ENCODE peak calls at places on chromosome 14, in six cellular contexts. One of them, this sample, is unnamed.

GRCh38 chr14:96083667-96084320 is 44.6 kb downstream of the C14orf132 start:
- DNase-seq in A673: no peak
- DNase-seq in heart left ventricle: no peak
- DNase-seq in uterus: no peak
- DNase-seq in cardiac fibroblast: no peak
- DNase-seq in GM06990: no peak
- DNase-seq in this sample: no peak

GRCh38 chr14:37591311-37591940 is 3.6 kb downstream of the FOXA1 start:
- DNase-seq in uterus: no peak
- DNase-seq in cardiac fibroblast: no peak
- DNase-seq in GM06990: no peak
- DNase-seq in heart left ventricle: no peak
- DNase-seq in A673: no peak
- DNase-seq in this sample: no peak

GRCh38 chr14:51283402-51283825 is 43.4 kb downstream of the TMX1 start:
- DNase-seq in A673: peak
- DNase-seq in cardiac fibroblast: peak
- DNase-seq in uterus: peak
- DNase-seq in heart left ventricle: no peak
- DNase-seq in GM06990: no peak
- DNase-seq in this sample: peak

GRCh38 chr14:69260246-69260978 is 454 bp downstream of the GALNT16 start:
- DNase-seq in GM06990: peak
- DNase-seq in uterus: no peak
- DNase-seq in cardiac fibroblast: peak
- DNase-seq in heart left ventricle: no peak
- DNase-seq in A673: peak
- DNase-seq in this sample: no peak

GRCh38 chr14:87049886-87050820 is 942.8 kb downstream of the GALC start:
- DNase-seq in heart left ventricle: no peak
- DNase-seq in GM06990: no peak
- DNase-seq in A673: peak
- DNase-seq in uterus: no peak
- DNase-seq in cardiac fibroblast: peak
- DNase-seq in this sample: peak

GRCh38 chr14:56145965-56146364 is 27.8 kb downstream of the PELI2 start:
- DNase-seq in cardiac fibroblast: peak
- DNase-seq in heart left ventricle: no peak
- DNase-seq in uterus: no peak
- DNase-seq in GM06990: no peak
- DNase-seq in A673: no peak
- DNase-seq in this sample: peak

GRCh38 chr14:50736932-50737419 is 68.9 kb upstream of the SAV1 start:
- DNase-seq in uterus: no peak
- DNase-seq in GM06990: peak
- DNase-seq in cardiac fibroblast: no peak
- DNase-seq in A673: peak
- DNase-seq in heart left ventricle: no peak
- DNase-seq in this sample: no peak

GRCh38 chr14:59190372-59190771 is 1.9 kb downstream of the DAAM1 start:
- DNase-seq in GM06990: no peak
- DNase-seq in A673: no peak
- DNase-seq in uterus: peak
- DNase-seq in heart left ventricle: peak
- DNase-seq in cardiac fibroblast: no peak
- DNase-seq in this sample: no peak

GRCh38 chr14:105117257-105117646 is 51.3 kb downstream of the JAG2 start:
- DNase-seq in uterus: no peak
- DNase-seq in A673: no peak
- DNase-seq in GM06990: no peak
- DNase-seq in cardiac fibroblast: no peak
- DNase-seq in heart left ventricle: no peak
- DNase-seq in this sample: no peak

GRCh38 chr14:94598816-94599655 is 13.2 kb upstream of the SERPINA3 start:
- DNase-seq in A673: peak
- DNase-seq in cardiac fibroblast: peak
- DNase-seq in heart left ventricle: peak
- DNase-seq in uterus: peak
- DNase-seq in GM06990: no peak
- DNase-seq in this sample: peak

DNA sequence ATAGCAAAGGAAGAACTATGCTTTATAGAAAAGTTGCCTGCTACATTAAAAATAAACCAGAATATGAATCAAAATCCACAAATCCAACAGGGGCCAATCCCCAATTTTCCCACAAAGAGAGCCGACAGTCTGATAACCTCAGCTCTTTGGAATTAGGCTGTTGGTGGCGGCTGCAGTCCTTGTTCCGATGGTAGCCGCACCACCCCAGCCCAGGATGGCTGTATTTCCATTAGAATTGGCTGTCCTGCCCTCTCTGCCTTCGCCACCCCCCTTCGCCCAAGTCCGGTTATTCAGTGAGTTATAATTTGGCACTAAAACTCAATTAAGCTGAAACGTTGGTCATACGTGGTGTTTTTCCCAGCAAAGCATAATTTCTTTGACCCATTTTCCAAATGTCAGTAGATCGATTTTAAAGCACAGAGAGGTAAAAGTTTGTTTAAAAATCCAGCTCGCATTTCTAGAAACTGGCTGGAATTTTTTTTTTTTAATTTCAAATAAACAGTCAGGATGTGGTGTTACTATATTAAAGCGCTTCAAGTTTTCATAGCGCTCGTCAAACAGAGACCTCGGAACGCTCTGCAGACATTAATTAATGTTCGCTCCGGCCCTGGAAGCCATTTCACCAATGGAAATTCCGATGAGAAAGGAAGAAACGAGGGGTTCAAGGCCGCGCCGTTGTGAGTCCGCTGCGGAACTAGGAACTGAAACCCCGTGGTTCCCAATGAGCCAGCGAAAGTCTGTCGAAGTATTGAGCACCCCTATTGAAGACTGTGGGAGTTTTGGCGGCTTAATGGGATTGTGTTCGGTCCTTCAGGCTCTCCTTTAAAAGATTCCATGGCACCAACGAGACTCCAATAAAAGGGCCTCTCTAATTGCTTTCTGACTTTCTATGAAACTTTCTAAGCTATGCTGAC is 104.8 kb upstream of the DIO3 start:
- DNase-seq in GM06990: no peak
- DNase-seq in uterus: no peak
- DNase-seq in heart left ventricle: no peak
- DNase-seq in A673: no peak
- DNase-seq in cardiac fibroblast: no peak
- DNase-seq in this sample: no peak
- H3K4me3 ChIP-seq in GM06990: no peak
- H3K4me3 ChIP-seq in uterus: no peak
- H3K4me3 ChIP-seq in heart left ventricle: no peak
- H3K4me3 ChIP-seq in A673: no peak
- H3K4me3 ChIP-seq in cardiac fibroblast: no peak
- H3K4me3 ChIP-seq in this sample: no peak

DNA sequence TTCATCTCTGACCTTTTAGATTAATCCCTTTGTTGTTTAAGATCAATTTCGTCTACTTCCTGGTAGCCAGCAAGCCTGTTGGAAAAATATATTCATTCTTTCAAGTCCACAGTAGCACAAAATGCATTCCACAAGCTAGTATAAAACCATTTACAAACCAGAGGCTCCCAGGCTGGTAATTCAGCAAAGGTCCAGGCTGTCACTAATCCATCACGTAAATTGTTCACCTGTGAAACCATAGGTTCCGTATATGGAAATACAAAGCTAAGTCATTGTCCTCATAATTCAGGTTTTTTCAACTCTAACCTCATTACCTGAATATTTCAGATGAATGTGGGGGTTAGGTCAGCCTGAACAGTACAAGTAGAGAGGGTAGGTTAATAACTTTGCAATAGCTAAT is 232.6 kb downstream of the SEC23A start:
- DNase-seq in A673: no peak
- DNase-seq in uterus: no peak
- DNase-seq in GM06990: no peak
- DNase-seq in heart left ventricle: no peak
- DNase-seq in cardiac fibroblast: no peak
- DNase-seq in this sample: no peak
- TF ChIP-seq CTCF in A673: no peak
- TF ChIP-seq CTCF in uterus: no peak
- TF ChIP-seq CTCF in GM06990: no peak
- TF ChIP-seq CTCF in heart left ventricle: no peak
- TF ChIP-seq CTCF in cardiac fibroblast: no peak
- TF ChIP-seq CTCF in this sample: no peak

GRCh38 chr14:100810861-100811461 is 15.0 kb upstream of the MEG3 start:
- DNase-seq in heart left ventricle: no peak
- DNase-seq in cardiac fibroblast: no peak
- DNase-seq in uterus: no peak
- DNase-seq in A673: no peak
- DNase-seq in GM06990: no peak
- DNase-seq in this sample: no peak
- H3K4me3 ChIP-seq in heart left ventricle: no peak
- H3K4me3 ChIP-seq in cardiac fibroblast: no peak
- H3K4me3 ChIP-seq in uterus: no peak
- H3K4me3 ChIP-seq in A673: no peak
- H3K4me3 ChIP-seq in GM06990: no peak
- H3K4me3 ChIP-seq in this sample: no peak

DNA sequence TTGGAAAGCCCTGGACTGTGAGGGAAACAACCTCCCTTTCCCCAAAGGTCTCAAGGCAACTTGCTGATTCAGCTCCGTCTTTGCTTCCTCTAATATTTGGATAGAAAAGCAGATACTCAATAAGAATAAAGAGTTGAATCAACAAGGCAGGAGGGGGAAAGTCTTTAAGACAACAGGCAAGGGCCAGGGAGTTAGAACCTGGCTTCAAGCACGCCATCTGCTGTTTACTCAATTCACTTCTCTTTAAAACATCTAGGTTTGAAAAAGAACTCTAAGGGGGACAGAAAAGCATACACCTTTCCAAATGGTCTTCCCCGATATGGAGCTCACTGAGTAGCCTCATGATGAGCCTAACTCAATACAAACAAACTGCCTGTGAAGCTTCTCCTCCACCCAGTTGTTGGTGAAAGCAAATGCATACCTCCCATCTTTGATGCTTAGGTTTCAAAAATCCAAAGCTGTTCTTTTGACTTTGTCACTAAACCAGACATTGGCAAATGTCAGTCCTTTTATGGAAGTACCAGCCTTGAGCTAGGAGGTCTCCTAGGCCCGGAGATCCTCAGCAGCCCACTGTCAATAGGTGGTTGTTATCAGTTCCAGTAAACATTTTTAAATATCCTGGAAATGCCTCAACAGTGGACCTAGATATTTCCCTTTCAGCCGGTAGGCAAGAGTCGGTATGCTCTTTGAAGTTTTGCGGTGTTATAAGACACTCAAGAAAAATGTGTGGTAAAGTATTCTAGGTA is 76.2 kb downstream of the SAMD4A start:
- DNase-seq in GM06990: no peak
- DNase-seq in cardiac fibroblast: peak
- DNase-seq in A673: peak
- DNase-seq in heart left ventricle: no peak
- DNase-seq in uterus: no peak
- DNase-seq in this sample: peak
- TF ChIP-seq CTCF in GM06990: peak
- TF ChIP-seq CTCF in cardiac fibroblast: peak
- TF ChIP-seq CTCF in A673: peak
- TF ChIP-seq CTCF in heart left ventricle: no peak
- TF ChIP-seq CTCF in uterus: no peak
- TF ChIP-seq CTCF in this sample: peak

DNA sequence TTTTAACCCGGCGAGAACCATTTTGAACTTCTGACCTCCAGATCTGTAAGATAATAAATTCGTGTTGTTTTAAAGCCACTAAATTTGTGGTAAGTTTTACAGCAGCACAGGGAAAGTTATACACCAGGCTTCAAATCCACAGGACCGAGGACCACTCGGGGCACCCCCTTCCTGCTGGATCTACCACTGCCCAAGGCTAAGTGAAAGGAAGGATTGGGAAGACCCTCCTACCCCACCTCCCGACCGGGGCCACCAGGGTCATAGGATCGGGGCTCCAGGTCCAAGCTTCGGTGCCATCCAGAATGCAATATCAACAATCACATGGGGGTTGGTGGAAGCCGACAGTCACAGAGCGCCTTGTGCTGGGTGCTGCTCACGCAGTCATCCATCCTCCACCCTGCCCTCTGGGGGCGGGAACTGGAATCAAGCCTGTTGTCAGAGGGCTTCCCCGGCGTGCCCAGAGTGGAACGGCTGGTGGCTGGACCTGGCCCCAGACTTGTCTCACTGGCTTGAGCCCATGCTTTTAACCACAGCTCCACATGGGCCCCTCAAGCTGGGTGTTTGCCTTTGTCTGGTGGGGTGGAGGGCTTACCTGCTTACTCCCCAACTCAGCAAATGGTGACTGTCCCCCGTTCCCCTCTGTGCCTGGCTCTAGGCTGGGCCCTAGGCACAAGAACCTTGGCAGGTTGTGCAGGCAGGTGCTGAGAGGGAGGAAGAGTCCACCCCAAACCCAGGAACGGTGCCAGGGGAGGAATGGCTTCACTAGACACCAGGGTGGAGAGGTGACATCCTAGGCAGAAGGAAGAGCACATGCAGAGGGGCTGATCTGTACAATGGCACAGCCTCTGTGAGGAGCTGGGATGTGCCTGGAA is 180.3 kb upstream of the RTL1 start:
- DNase-seq in heart left ventricle: no peak
- DNase-seq in A673: peak
- DNase-seq in uterus: no peak
- DNase-seq in cardiac fibroblast: no peak
- DNase-seq in GM06990: no peak
- DNase-seq in this sample: no peak
- H3K4me3 ChIP-seq in heart left ventricle: no peak
- H3K4me3 ChIP-seq in A673: no peak
- H3K4me3 ChIP-seq in uterus: no peak
- H3K4me3 ChIP-seq in cardiac fibroblast: no peak
- H3K4me3 ChIP-seq in GM06990: no peak
- H3K4me3 ChIP-seq in this sample: no peak

GRCh38 chr14:64800000-64800399 is 79.7 kb downstream of the SPTB start:
- DNase-seq in heart left ventricle: peak
- DNase-seq in A673: peak
- DNase-seq in cardiac fibroblast: peak
- DNase-seq in uterus: no peak
- DNase-seq in GM06990: no peak
- DNase-seq in this sample: peak
- TF ChIP-seq CTCF in heart left ventricle: peak
- TF ChIP-seq CTCF in A673: peak
- TF ChIP-seq CTCF in cardiac fibroblast: peak
- TF ChIP-seq CTCF in uterus: peak
- TF ChIP-seq CTCF in GM06990: peak
- TF ChIP-seq CTCF in this sample: peak